ENCODE peak calls at places on chromosomes 5 and 9, in four cellular contexts. One of them, this sample, is unnamed.

GRCh38 chr5:39580702-39581498 is 156.1 kb upstream of the DAB2 start:
- DNase-seq in T-helper 2 cell: no peak
- DNase-seq in central memory CD8-positive, alpha-beta T cell: no peak
- DNase-seq in activated T-helper 2 cell treated with anti-CD3 and anti-CD28 coated beads, Interferon-gamma antibody, Interleukin-2, Interleukin-4, amounts not matched to agents 10 μg/mL and 5 μg/mL and 100 μg/mL, durations not matched to agents 14 hours and 24 hours and 36 hours: no peak
- DNase-seq in this sample: no peak

GRCh38 chr9:38233796-38234355 is 158.6 kb upstream of the ALDH1B1 start:
- DNase-seq in T-helper 2 cell: no peak
- DNase-seq in activated T-helper 2 cell treated with anti-CD3 and anti-CD28 coated beads, Interferon-gamma antibody, Interleukin-2, Interleukin-4, amounts not matched to agents 10 μg/mL and 5 μg/mL and 100 μg/mL, durations not matched to agents 14 hours and 24 hours and 36 hours: no peak
- DNase-seq in central memory CD8-positive, alpha-beta T cell: no peak
- DNase-seq in this sample: no peak

GRCh38 chr5:83049370-83049863 is 27.8 kb downstream of the TMEM167A start:
- DNase-seq in activated T-helper 2 cell treated with anti-CD3 and anti-CD28 coated beads, Interferon-gamma antibody, Interleukin-2, Interleukin-4, amounts not matched to agents 10 μg/mL and 5 μg/mL and 100 μg/mL, durations not matched to agents 14 hours and 24 hours and 36 hours: no peak
- DNase-seq in central memory CD8-positive, alpha-beta T cell: no peak
- DNase-seq in T-helper 2 cell: no peak
- DNase-seq in this sample: no peak

GRCh38 chr5:124918618-124919017 is 172.2 kb upstream of the ZNF608 start:
- DNase-seq in central memory CD8-positive, alpha-beta T cell: no peak
- DNase-seq in T-helper 2 cell: no peak
- DNase-seq in activated T-helper 2 cell treated with anti-CD3 and anti-CD28 coated beads, Interferon-gamma antibody, Interleukin-2, Interleukin-4, amounts not matched to agents 10 μg/mL and 5 μg/mL and 100 μg/mL, durations not matched to agents 14 hours and 24 hours and 36 hours: no peak
- DNase-seq in this sample: no peak

GRCh38 chr5:68216737-68217231 is 1.2 kb downstream of the PIK3R1 start:
- DNase-seq in central memory CD8-positive, alpha-beta T cell: no peak
- DNase-seq in activated T-helper 2 cell treated with anti-CD3 and anti-CD28 coated beads, Interferon-gamma antibody, Interleukin-2, Interleukin-4, amounts not matched to agents 10 μg/mL and 5 μg/mL and 100 μg/mL, durations not matched to agents 14 hours and 24 hours and 36 hours: peak
- DNase-seq in T-helper 2 cell: no peak
- DNase-seq in this sample: no peak

GRCh38 chr5:72648511-72648910 is 141.3 kb upstream of the ZNF366 start:
- DNase-seq in central memory CD8-positive, alpha-beta T cell: no peak
- DNase-seq in activated T-helper 2 cell treated with anti-CD3 and anti-CD28 coated beads, Interferon-gamma antibody, Interleukin-2, Interleukin-4, amounts not matched to agents 10 μg/mL and 5 μg/mL and 100 μg/mL, durations not matched to agents 14 hours and 24 hours and 36 hours: no peak
- DNase-seq in T-helper 2 cell: no peak
- DNase-seq in this sample: no peak

GRCh38 chr5:125093776-125094175 is 347.3 kb upstream of the ZNF608 start:
- DNase-seq in T-helper 2 cell: no peak
- DNase-seq in central memory CD8-positive, alpha-beta T cell: no peak
- DNase-seq in activated T-helper 2 cell treated with anti-CD3 and anti-CD28 coated beads, Interferon-gamma antibody, Interleukin-2, Interleukin-4, amounts not matched to agents 10 μg/mL and 5 μg/mL and 100 μg/mL, durations not matched to agents 14 hours and 24 hours and 36 hours: no peak
- DNase-seq in this sample: no peak

GRCh38 chr9:106883626-106884190 is 20.7 kb downstream of the ZNF462 start:
- DNase-seq in central memory CD8-positive, alpha-beta T cell: no peak
- DNase-seq in activated T-helper 2 cell treated with anti-CD3 and anti-CD28 coated beads, Interferon-gamma antibody, Interleukin-2, Interleukin-4, amounts not matched to agents 10 μg/mL and 5 μg/mL and 100 μg/mL, durations not matched to agents 14 hours and 24 hours and 36 hours: no peak
- DNase-seq in T-helper 2 cell: no peak
- DNase-seq in this sample: no peak

GRCh38 chr9:136324501-136325300 is 2.6 kb upstream of the GPSM1 start:
- DNase-seq in central memory CD8-positive, alpha-beta T cell: no peak
- DNase-seq in T-helper 2 cell: no peak
- DNase-seq in activated T-helper 2 cell treated with anti-CD3 and anti-CD28 coated beads, Interferon-gamma antibody, Interleukin-2, Interleukin-4, amounts not matched to agents 10 μg/mL and 5 μg/mL and 100 μg/mL, durations not matched to agents 14 hours and 24 hours and 36 hours: no peak
- DNase-seq in this sample: peak

GRCh38 chr5:1502046-1502736 is 21.6 kb downstream of the LPCAT1 start:
- DNase-seq in central memory CD8-positive, alpha-beta T cell: peak
- DNase-seq in T-helper 2 cell: no peak
- DNase-seq in activated T-helper 2 cell treated with anti-CD3 and anti-CD28 coated beads, Interferon-gamma antibody, Interleukin-2, Interleukin-4, amounts not matched to agents 10 μg/mL and 5 μg/mL and 100 μg/mL, durations not matched to agents 14 hours and 24 hours and 36 hours: no peak
- DNase-seq in this sample: peak

GRCh38 chr5:88279584-88279983 is 10.9 kb upstream of the TMEM161B start:
- DNase-seq in central memory CD8-positive, alpha-beta T cell: no peak
- DNase-seq in activated T-helper 2 cell treated with anti-CD3 and anti-CD28 coated beads, Interferon-gamma antibody, Interleukin-2, Interleukin-4, amounts not matched to agents 10 μg/mL and 5 μg/mL and 100 μg/mL, durations not matched to agents 14 hours and 24 hours and 36 hours: no peak
- DNase-seq in T-helper 2 cell: no peak
- DNase-seq in this sample: no peak

GRCh38 chr9:82255533-82255932 is 267.0 kb downstream of the SPATA31D1 start:
- DNase-seq in activated T-helper 2 cell treated with anti-CD3 and anti-CD28 coated beads, Interferon-gamma antibody, Interleukin-2, Interleukin-4, amounts not matched to agents 10 μg/mL and 5 μg/mL and 100 μg/mL, durations not matched to agents 14 hours and 24 hours and 36 hours: no peak
- DNase-seq in central memory CD8-positive, alpha-beta T cell: no peak
- DNase-seq in T-helper 2 cell: no peak
- DNase-seq in this sample: no peak

This sample was measured in upper lobe of left lung.